ENCODE peak calls at places on chromosomes 7 and 10, in five cellular contexts. One of them, this sample, is unnamed.

GRCh38 chr10:124935946-124936345 is 6.0 kb upstream of the ZRANB1 start:
- DNase-seq in PC-9: no peak
- DNase-seq in stimulated activated CD4-positive, alpha-beta T cell treated with anti-CD3 and anti-CD28 coated beads, Interleukin-15, amount 100 ng/mL, for 1 hour: no peak
- DNase-seq in EL: peak; percentile 33
- DNase-seq in iris pigment epithelial cell: peak; percentile 19
- DNase-seq in this sample: no peak

GRCh38 chr10:517872-518475 is 171.5 kb downstream of the DIP2C start:
- DNase-seq in PC-9: no peak
- DNase-seq in stimulated activated CD4-positive, alpha-beta T cell treated with anti-CD3 and anti-CD28 coated beads, Interleukin-15, amount 100 ng/mL, for 1 hour: no peak
- DNase-seq in EL: no peak
- DNase-seq in iris pigment epithelial cell: no peak
- DNase-seq in this sample: no peak

GRCh38 chr7:43890468-43890867 is 15.9 kb downstream of the URGCP start:
- DNase-seq in PC-9: no peak
- DNase-seq in stimulated activated CD4-positive, alpha-beta T cell treated with anti-CD3 and anti-CD28 coated beads, Interleukin-15, amount 100 ng/mL, for 1 hour: no peak
- DNase-seq in EL: no peak
- DNase-seq in iris pigment epithelial cell: no peak
- DNase-seq in this sample: no peak

GRCh38 chr7:102469972-102470825 is 5.4 kb downstream of the LRWD1 start:
- DNase-seq in PC-9: no peak
- DNase-seq in stimulated activated CD4-positive, alpha-beta T cell treated with anti-CD3 and anti-CD28 coated beads, Interleukin-15, amount 100 ng/mL, for 1 hour: no peak
- DNase-seq in EL: no peak
- DNase-seq in iris pigment epithelial cell: no peak
- DNase-seq in this sample: no peak

GRCh38 chr10:42868530-42868929 is 85.9 kb downstream of the BMS1 start:
- DNase-seq in PC-9: no peak
- DNase-seq in stimulated activated CD4-positive, alpha-beta T cell treated with anti-CD3 and anti-CD28 coated beads, Interleukin-15, amount 100 ng/mL, for 1 hour: no peak
- DNase-seq in EL: no peak
- DNase-seq in iris pigment epithelial cell: no peak
- DNase-seq in this sample: no peak

GRCh38 chr7:17598846-17599245 is 300.4 kb downstream of the AHR start:
- DNase-seq in PC-9: peak; percentile 66
- DNase-seq in stimulated activated CD4-positive, alpha-beta T cell treated with anti-CD3 and anti-CD28 coated beads, Interleukin-15, amount 100 ng/mL, for 1 hour: no peak
- DNase-seq in EL: peak; percentile 36
- DNase-seq in iris pigment epithelial cell: peak; percentile 17
- DNase-seq in this sample: no peak

GRCh38 chr10:123275183-123275549 is 121.0 kb downstream of the BUB3 start:
- DNase-seq in PC-9: no peak
- DNase-seq in stimulated activated CD4-positive, alpha-beta T cell treated with anti-CD3 and anti-CD28 coated beads, Interleukin-15, amount 100 ng/mL, for 1 hour: no peak
- DNase-seq in EL: no peak
- DNase-seq in iris pigment epithelial cell: no peak
- DNase-seq in this sample: no peak

GRCh38 chr7:149741629-149742028 is 31.8 kb downstream of the ZNF467 start:
- DNase-seq in PC-9: no peak
- DNase-seq in stimulated activated CD4-positive, alpha-beta T cell treated with anti-CD3 and anti-CD28 coated beads, Interleukin-15, amount 100 ng/mL, for 1 hour: no peak
- DNase-seq in EL: peak; percentile 19
- DNase-seq in iris pigment epithelial cell: no peak
- DNase-seq in this sample: peak; percentile 26

GRCh38 chr7:152505606-152506005 is 69.8 kb upstream of the KMT2C start:
- DNase-seq in PC-9: no peak
- DNase-seq in stimulated activated CD4-positive, alpha-beta T cell treated with anti-CD3 and anti-CD28 coated beads, Interleukin-15, amount 100 ng/mL, for 1 hour: no peak
- DNase-seq in EL: no peak
- DNase-seq in iris pigment epithelial cell: no peak
- DNase-seq in this sample: no peak

GRCh38 chr7:78218051-78218450 is 419.5 kb downstream of the PHTF2 start:
- DNase-seq in PC-9: no peak
- DNase-seq in stimulated activated CD4-positive, alpha-beta T cell treated with anti-CD3 and anti-CD28 coated beads, Interleukin-15, amount 100 ng/mL, for 1 hour: no peak
- DNase-seq in EL: peak; percentile 68
- DNase-seq in iris pigment epithelial cell: no peak
- DNase-seq in this sample: no peak

GRCh38 chr10:69748621-69749020 is 53.1 kb upstream of the COL13A1 start:
- DNase-seq in PC-9: no peak
- DNase-seq in stimulated activated CD4-positive, alpha-beta T cell treated with anti-CD3 and anti-CD28 coated beads, Interleukin-15, amount 100 ng/mL, for 1 hour: no peak
- DNase-seq in EL: no peak
- DNase-seq in iris pigment epithelial cell: no peak
- DNase-seq in this sample: no peak

GRCh38 chr7:100366411-100367250 is 6.7 kb upstream of the PILRA start:
- DNase-seq in PC-9: no peak
- DNase-seq in stimulated activated CD4-positive, alpha-beta T cell treated with anti-CD3 and anti-CD28 coated beads, Interleukin-15, amount 100 ng/mL, for 1 hour: no peak
- DNase-seq in EL: no peak
- DNase-seq in iris pigment epithelial cell: no peak
- DNase-seq in this sample: no peak

GRCh38 chr10:109047856-109048255 is 875.5 kb downstream of the XPNPEP1 start:
- DNase-seq in PC-9: no peak
- DNase-seq in stimulated activated CD4-positive, alpha-beta T cell treated with anti-CD3 and anti-CD28 coated beads, Interleukin-15, amount 100 ng/mL, for 1 hour: no peak
- DNase-seq in EL: no peak
- DNase-seq in iris pigment epithelial cell: no peak
- DNase-seq in this sample: no peak

GRCh38 chr10:82397859-82398258 is 522.9 kb downstream of the NRG3 start:
- DNase-seq in PC-9: no peak
- DNase-seq in stimulated activated CD4-positive, alpha-beta T cell treated with anti-CD3 and anti-CD28 coated beads, Interleukin-15, amount 100 ng/mL, for 1 hour: no peak
- DNase-seq in EL: no peak
- DNase-seq in iris pigment epithelial cell: no peak
- DNase-seq in this sample: no peak

GRCh38 chr7:95871078-95871848 is 98.9 kb downstream of the DYNC1I1 start:
- DNase-seq in PC-9: no peak
- DNase-seq in stimulated activated CD4-positive, alpha-beta T cell treated with anti-CD3 and anti-CD28 coated beads, Interleukin-15, amount 100 ng/mL, for 1 hour: no peak
- DNase-seq in EL: peak; percentile 55
- DNase-seq in iris pigment epithelial cell: peak; percentile 59
- DNase-seq in this sample: peak; percentile 24

GRCh38 chr7:42103456-42103855 is 133.6 kb downstream of the GLI3 start:
- DNase-seq in PC-9: no peak
- DNase-seq in stimulated activated CD4-positive, alpha-beta T cell treated with anti-CD3 and anti-CD28 coated beads, Interleukin-15, amount 100 ng/mL, for 1 hour: no peak
- DNase-seq in EL: no peak
- DNase-seq in iris pigment epithelial cell: peak; percentile 67
- DNase-seq in this sample: no peak

GRCh38 chr7:5997210-5997808 is 11.5 kb downstream of the PMS2 start:
- DNase-seq in PC-9: peak; percentile 70
- DNase-seq in stimulated activated CD4-positive, alpha-beta T cell treated with anti-CD3 and anti-CD28 coated beads, Interleukin-15, amount 100 ng/mL, for 1 hour: no peak
- DNase-seq in EL: peak; percentile 60
- DNase-seq in iris pigment epithelial cell: peak; percentile 75
- DNase-seq in this sample: peak; percentile 67

GRCh38 chr7:135286876-135287275 is 53.2 kb downstream of the STRA8 start:
- DNase-seq in PC-9: no peak
- DNase-seq in stimulated activated CD4-positive, alpha-beta T cell treated with anti-CD3 and anti-CD28 coated beads, Interleukin-15, amount 100 ng/mL, for 1 hour: no peak
- DNase-seq in EL: no peak
- DNase-seq in iris pigment epithelial cell: no peak
- DNase-seq in this sample: no peak

GRCh38 chr10:46548781-46549090 is 7.7 kb downstream of the GPRIN2 start:
- DNase-seq in PC-9: no peak
- DNase-seq in stimulated activated CD4-positive, alpha-beta T cell treated with anti-CD3 and anti-CD28 coated beads, Interleukin-15, amount 100 ng/mL, for 1 hour: no peak
- DNase-seq in EL: no peak
- DNase-seq in iris pigment epithelial cell: no peak
- DNase-seq in this sample: peak; percentile 6

GRCh38 chr10:133158756-133159610 is 1.0 kb upstream of the KNDC1 start:
- DNase-seq in PC-9: no peak
- DNase-seq in stimulated activated CD4-positive, alpha-beta T cell treated with anti-CD3 and anti-CD28 coated beads, Interleukin-15, amount 100 ng/mL, for 1 hour: no peak
- DNase-seq in EL: peak; percentile 8
- DNase-seq in iris pigment epithelial cell: no peak
- DNase-seq in this sample: peak; percentile 25

GRCh38 chr10:60962946-60963345 is 19.0 kb upstream of the RHOBTB1 start:
- DNase-seq in PC-9: no peak
- DNase-seq in stimulated activated CD4-positive, alpha-beta T cell treated with anti-CD3 and anti-CD28 coated beads, Interleukin-15, amount 100 ng/mL, for 1 hour: no peak
- DNase-seq in EL: peak; percentile 67
- DNase-seq in iris pigment epithelial cell: peak; percentile 77
- DNase-seq in this sample: no peak

GRCh38 chr10:689433-690226 is at the start of gene DIP2C:
- DNase-seq in PC-9: no peak
- DNase-seq in stimulated activated CD4-positive, alpha-beta T cell treated with anti-CD3 and anti-CD28 coated beads, Interleukin-15, amount 100 ng/mL, for 1 hour: no peak
- DNase-seq in EL: peak; percentile 82
- DNase-seq in iris pigment epithelial cell: peak; percentile 79
- DNase-seq in this sample: peak; percentile 77

GRCh38 chr10:101287922-101288638 is 58.8 kb upstream of the LBX1 start:
- DNase-seq in PC-9: no peak
- DNase-seq in stimulated activated CD4-positive, alpha-beta T cell treated with anti-CD3 and anti-CD28 coated beads, Interleukin-15, amount 100 ng/mL, for 1 hour: no peak
- DNase-seq in EL: peak; percentile 31
- DNase-seq in iris pigment epithelial cell: peak; percentile 30
- DNase-seq in this sample: no peak

GRCh38 chr10:128398103-128398502 is 271.9 kb upstream of the MKI67 start:
- DNase-seq in PC-9: no peak
- DNase-seq in stimulated activated CD4-positive, alpha-beta T cell treated with anti-CD3 and anti-CD28 coated beads, Interleukin-15, amount 100 ng/mL, for 1 hour: no peak
- DNase-seq in EL: no peak
- DNase-seq in iris pigment epithelial cell: no peak
- DNase-seq in this sample: no peak

GRCh38 chr10:48252354-48252650 is 22.2 kb downstream of the FRMPD2 start:
- DNase-seq in PC-9: no peak
- DNase-seq in stimulated activated CD4-positive, alpha-beta T cell treated with anti-CD3 and anti-CD28 coated beads, Interleukin-15, amount 100 ng/mL, for 1 hour: no peak
- DNase-seq in EL: no peak
- DNase-seq in iris pigment epithelial cell: no peak
- DNase-seq in this sample: no peak

GRCh38 chr7:38317457-38318037 is 44.1 kb upstream of the TARP start:
- DNase-seq in PC-9: no peak
- DNase-seq in stimulated activated CD4-positive, alpha-beta T cell treated with anti-CD3 and anti-CD28 coated beads, Interleukin-15, amount 100 ng/mL, for 1 hour: no peak
- DNase-seq in EL: no peak
- DNase-seq in iris pigment epithelial cell: no peak
- DNase-seq in this sample: no peak

GRCh38 chr10:63700209-63700934 is 179.2 kb downstream of the REEP3 start:
- DNase-seq in PC-9: peak; percentile 92
- DNase-seq in stimulated activated CD4-positive, alpha-beta T cell treated with anti-CD3 and anti-CD28 coated beads, Interleukin-15, amount 100 ng/mL, for 1 hour: no peak
- DNase-seq in EL: peak; percentile 97
- DNase-seq in iris pigment epithelial cell: peak; percentile 99
- DNase-seq in this sample: peak; percentile 56

GRCh38 chr10:14326581-14326980 is 4.1 kb downstream of the FRMD4A start:
- DNase-seq in PC-9: no peak
- DNase-seq in stimulated activated CD4-positive, alpha-beta T cell treated with anti-CD3 and anti-CD28 coated beads, Interleukin-15, amount 100 ng/mL, for 1 hour: no peak
- DNase-seq in EL: no peak
- DNase-seq in iris pigment epithelial cell: no peak
- DNase-seq in this sample: no peak

GRCh38 chr7:150788474-150789269 is 11.5 kb downstream of the TMEM176B start:
- DNase-seq in PC-9: no peak
- DNase-seq in stimulated activated CD4-positive, alpha-beta T cell treated with anti-CD3 and anti-CD28 coated beads, Interleukin-15, amount 100 ng/mL, for 1 hour: no peak
- DNase-seq in EL: peak; percentile 6
- DNase-seq in iris pigment epithelial cell: peak; percentile 13
- DNase-seq in this sample: no peak

GRCh38 chr10:80406249-80406648 is 2.1 kb upstream of the PRXL2A start:
- DNase-seq in PC-9: no peak
- DNase-seq in stimulated activated CD4-positive, alpha-beta T cell treated with anti-CD3 and anti-CD28 coated beads, Interleukin-15, amount 100 ng/mL, for 1 hour: no peak
- DNase-seq in EL: no peak
- DNase-seq in iris pigment epithelial cell: no peak
- DNase-seq in this sample: no peak